ENCODE peak calls at places on chromosomes 2 and 18, in ten cellular contexts. O is stomach; V is RWPE2; M is CD4-positive, alpha-beta T cell; L is endodermal cell; W is pancreas; F is psoas muscle; H is A549; G is AG04450; D is sigmoid colon. N is an unnamed sample. For H3K9me3, the result is how much of the 10 kb centered on the place peaks cover.

GRCh38 chr2:215619989-215620388 is 184.1 kb upstream of the FN1 start:
- DNase-seq in O (peak), V (no peak), M (no peak), L (no peak), W (peak), F (peak), H (peak), G (no peak), D (no peak), N (no peak)

GRCh38 chr2:100960688-100961087 is 41.4 kb upstream of the RPL31 start:
- DNase-seq in O (no peak), V (no peak), M (no peak), L (no peak), W (no peak), F (no peak), H (no peak), G (no peak), D (peak), N (no peak)

GRCh38 chr2:48001498-48001897 is 95.2 kb upstream of the FBXO11 start:
- DNase-seq in O (no peak), V (no peak), M (no peak), L (no peak), W (no peak), F (no peak), H (no peak), G (no peak), D (no peak), N (no peak)

GRCh38 chr2:186697536-186697935 is 3.7 kb downstream of the FAM171B start:
- DNase-seq in O (no peak), V (no peak), M (no peak), L (no peak), W (no peak), F (no peak), H (no peak), G (no peak), D (no peak), N (no peak)

GRCh38 chr2:217695033-217695520 is 307.7 kb downstream of the TNS1 start:
- DNase-seq in O (no peak), V (peak), M (no peak), L (peak), W (no peak), F (no peak), H (no peak), G (peak), D (no peak), N (no peak)

GRCh38 chr18:13797157-13797611 is 26.8 kb upstream of the MC5R start:
- DNase-seq in O (no peak), V (no peak), M (no peak), L (no peak), W (no peak), F (no peak), H (no peak), G (no peak), D (no peak), N (no peak)

GRCh38 chr2:239549711-239550265 is 149.0 kb upstream of the HDAC4 start:
- DNase-seq in O (no peak), V (peak), M (no peak), L (no peak), W (peak), F (no peak), H (no peak), G (no peak), D (peak), N (peak)

GRCh38 chr18:61308795-61309393 is 24.3 kb upstream of the CDH20 start:
- DNase-seq in O (no peak), V (no peak), M (no peak), L (no peak), W (peak), F (no peak), H (no peak), G (no peak), D (no peak), N (no peak)

GRCh38 chr18:3248062-3248669 is 565 bp downstream of the MYL12A start:
- DNase-seq in O (no peak), V (no peak), M (no peak), L (no peak), W (no peak), F (peak), H (no peak), G (no peak), D (peak), N (no peak)

GRCh38 chr2:157438907-157439791 is 4.7 kb downstream of the CYTIP start:
- DNase-seq in O (no peak), V (no peak), M (no peak), L (no peak), W (no peak), F (no peak), H (no peak), G (no peak), D (no peak), N (no peak)

GRCh38 chr2:138565251-138565598 is 63.7 kb downstream of the SPOPL start:
- DNase-seq in O (no peak), V (no peak), M (no peak), L (no peak), W (no peak), F (no peak), H (no peak), G (no peak), D (no peak), N (no peak)

GRCh38 chr2:189613650-189614420 is 33.2 kb upstream of the SLC40A1 start:
- DNase-seq in O (no peak), V (no peak), M (no peak), L (no peak), W (no peak), F (no peak), H (peak), G (peak), D (no peak), N (no peak)

GRCh38 chr2:110101280-110101844 is 14.3 kb downstream of the MALL start:
- DNase-seq in O (peak), V (peak), M (no peak), L (peak), W (peak), F (peak), H (peak), G (peak), D (peak), N (peak)

GRCh38 chr18:48861181-48861715 is 89.5 kb downstream of the SMAD7 start:
- DNase-seq in O (no peak), V (peak), M (no peak), L (peak), W (peak), F (no peak), H (no peak), G (no peak), D (no peak), N (no peak)
- TF ChIP-seq CTCF in O (no peak), V (no peak), M (no peak), L (no peak), W (no peak), F (no peak), H (no peak), G (no peak), D (no peak), N (no peak)

DNA sequence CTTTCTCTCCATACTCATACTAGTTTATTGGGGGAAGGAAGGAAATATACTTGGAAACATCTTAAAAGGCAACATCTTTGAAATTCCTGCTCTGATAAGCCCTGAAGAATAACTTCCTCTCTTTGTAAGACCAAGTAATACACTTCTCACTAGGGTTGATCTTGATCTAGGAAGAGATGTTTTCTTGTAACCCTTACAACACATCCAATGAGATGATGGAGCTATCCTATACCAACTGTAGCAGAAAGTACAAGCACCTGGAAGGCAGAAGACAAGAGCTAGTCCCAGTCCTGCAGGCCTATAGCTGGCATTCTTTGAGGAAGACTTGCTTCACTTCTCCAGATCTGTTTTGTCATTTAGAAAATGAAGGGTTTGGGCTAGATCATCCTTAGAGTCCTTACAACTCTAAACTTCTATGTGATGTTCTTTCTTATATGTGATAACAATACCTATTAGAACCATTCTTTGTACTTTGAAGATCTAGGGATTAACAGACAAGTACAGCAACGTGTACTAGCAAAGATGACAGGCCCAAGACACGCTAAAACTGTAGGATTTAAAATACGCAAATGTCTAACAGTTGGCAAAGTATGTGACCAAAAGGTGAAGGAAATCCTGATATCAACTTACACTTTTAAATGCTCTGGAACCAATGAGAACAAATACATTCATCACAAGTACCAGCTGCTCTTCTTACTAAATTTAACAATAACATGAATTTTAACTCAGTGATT is 1.8 kb downstream of the ANKRD44 start:
- DNase-seq in O (no peak), V (no peak), M (no peak), L (no peak), W (no peak), F (no peak), H (no peak), G (no peak), D (no peak), N (no peak)
- H3K27ac ChIP-seq in O (peak), V (no peak), M (peak), L (no peak), W (no peak), F (no peak), H (no peak), G (no peak), D (peak), N (peak)

GRCh38 chr2:204753841-204754240 is 208.6 kb downstream of the PARD3B start:
- DNase-seq in O (no peak), V (no peak), M (no peak), L (no peak), W (no peak), F (no peak), H (no peak), G (no peak), D (no peak), N (no peak)

GRCh38 chr2:204751472-204751871 is 206.2 kb downstream of the PARD3B start:
- DNase-seq in O (no peak), V (no peak), M (no peak), L (no peak), W (no peak), F (no peak), H (no peak), G (no peak), D (no peak), N (no peak)

GRCh38 chr2:204749319-204749718 is 204.0 kb downstream of the PARD3B start:
- DNase-seq in O (no peak), V (no peak), M (no peak), L (no peak), W (no peak), F (no peak), H (no peak), G (no peak), D (no peak), N (no peak)

DNA sequence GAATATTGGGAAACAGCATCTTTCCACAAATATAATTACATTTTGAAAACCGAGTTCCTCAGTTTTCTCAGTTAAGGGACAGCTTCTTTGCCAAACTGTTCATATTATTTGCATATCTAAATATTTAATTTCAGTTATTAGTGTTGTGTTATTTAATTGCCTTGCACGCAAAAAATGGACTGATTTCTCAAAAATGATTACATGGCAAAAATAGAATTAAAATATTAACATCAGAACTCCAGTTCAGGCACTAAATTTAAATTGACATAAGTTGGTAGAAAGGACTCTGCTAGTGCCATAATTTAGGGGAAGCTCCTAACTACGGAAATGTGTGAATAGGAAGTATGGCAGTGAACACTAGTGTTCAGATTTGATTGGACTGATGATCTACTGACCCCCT is 209.6 kb downstream of the PARD3B start:
- DNase-seq in O (no peak), V (no peak), M (no peak), L (no peak), W (no peak), F (no peak), H (no peak), G (no peak), D (no peak), N (no peak)
- H3K9me3 ChIP-seq in O (under half), V (under half), M (under half), L (under half), W (under half), F (under half), H (under half), G (under half), D (under half), N (under half)

DNA sequence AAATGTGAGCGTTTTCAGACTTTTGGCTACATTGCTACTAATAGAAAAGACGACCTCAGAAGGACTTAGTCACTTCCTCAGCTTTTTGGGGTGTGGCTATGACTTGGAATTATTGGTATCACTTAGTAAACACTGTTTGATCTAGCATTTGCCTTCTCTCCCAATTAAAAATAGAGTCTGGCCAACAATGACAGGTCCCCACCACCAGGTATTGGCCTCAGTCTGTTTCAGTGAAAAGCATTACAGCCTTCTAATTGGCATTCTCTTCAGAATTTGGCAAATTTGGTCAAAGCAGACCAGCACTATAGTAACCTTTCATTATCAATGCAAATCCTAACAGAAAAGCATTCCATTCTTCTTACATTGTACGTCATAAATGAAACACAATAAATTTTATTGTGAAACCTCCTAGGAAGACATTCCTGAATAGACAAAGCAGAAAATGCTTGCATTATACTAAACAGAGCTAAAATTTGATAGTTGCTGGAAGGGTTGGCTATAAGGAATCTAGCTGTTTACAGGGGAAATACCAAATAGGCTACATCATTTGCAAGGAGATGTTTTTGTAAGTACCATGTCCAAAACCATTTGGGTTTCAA is 613.9 kb downstream of the IRS1 start:
- DNase-seq in O (no peak), V (no peak), M (no peak), L (no peak), W (no peak), F (no peak), H (peak), G (peak), D (no peak), N (no peak)
- TF ChIP-seq CTCF in O (no peak), V (no peak), M (no peak), L (peak), W (no peak), F (no peak), H (no peak), G (no peak), D (no peak), N (no peak)

GRCh38 chr2:43106767-43107527 is 119.5 kb downstream of the ZFP36L2 start:
- DNase-seq in O (no peak), V (no peak), M (no peak), L (peak), W (no peak), F (no peak), H (no peak), G (no peak), D (peak), N (peak)

GRCh38 chr2:43105586-43106562 is 120.5 kb downstream of the ZFP36L2 start:
- DNase-seq in O (peak), V (no peak), M (no peak), L (peak), W (no peak), F (peak), H (peak), G (peak), D (peak), N (peak)

GRCh38 chr2:43109261-43109743 is 117.1 kb downstream of the ZFP36L2 start:
- DNase-seq in O (no peak), V (no peak), M (no peak), L (peak), W (no peak), F (no peak), H (no peak), G (no peak), D (peak), N (no peak)

GRCh38 chr2:43110442-43110871 is 115.9 kb downstream of the ZFP36L2 start:
- DNase-seq in O (no peak), V (no peak), M (no peak), L (peak), W (no peak), F (no peak), H (peak), G (peak), D (peak), N (peak)

DNA sequence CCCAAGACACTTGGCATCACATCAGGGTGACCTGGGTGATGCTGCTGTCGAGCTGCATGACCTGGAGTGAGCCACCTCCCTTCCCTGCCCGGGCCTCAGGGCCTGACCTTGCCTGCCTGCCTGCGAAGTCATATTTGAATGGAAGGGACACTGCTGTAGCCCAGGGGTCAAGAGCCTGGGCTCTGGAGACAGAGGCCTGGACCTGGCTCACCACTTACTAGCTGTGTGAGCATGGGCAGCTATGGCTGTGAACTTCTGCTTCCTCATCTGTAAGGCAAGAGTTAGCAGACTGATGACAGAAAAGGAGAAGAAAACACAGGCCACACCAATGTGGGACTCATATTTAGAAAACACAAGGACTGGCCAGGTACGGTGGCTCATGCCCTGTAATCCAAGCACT is 118.7 kb downstream of the ZFP36L2 start:
- DNase-seq in O (no peak), V (no peak), M (no peak), L (peak), W (no peak), F (no peak), H (no peak), G (no peak), D (peak), N (no peak)
- H3K27ac ChIP-seq in O (peak), V (no peak), M (no peak), L (no peak), W (peak), F (no peak), H (peak), G (no peak), D (peak), N (peak)

GRCh38 chr18:79890638-79891037 is 60.8 kb downstream of the SLC66A2 start:
- DNase-seq in O (no peak), V (no peak), M (no peak), L (no peak), W (no peak), F (no peak), H (no peak), G (no peak), D (no peak), N (no peak)
- H3K9me3 ChIP-seq in O (half or more), V (under half), M (half or more), L (half or more), W (under half), F (under half), H (under half), G (under half), D (under half), N (under half)

DNA sequence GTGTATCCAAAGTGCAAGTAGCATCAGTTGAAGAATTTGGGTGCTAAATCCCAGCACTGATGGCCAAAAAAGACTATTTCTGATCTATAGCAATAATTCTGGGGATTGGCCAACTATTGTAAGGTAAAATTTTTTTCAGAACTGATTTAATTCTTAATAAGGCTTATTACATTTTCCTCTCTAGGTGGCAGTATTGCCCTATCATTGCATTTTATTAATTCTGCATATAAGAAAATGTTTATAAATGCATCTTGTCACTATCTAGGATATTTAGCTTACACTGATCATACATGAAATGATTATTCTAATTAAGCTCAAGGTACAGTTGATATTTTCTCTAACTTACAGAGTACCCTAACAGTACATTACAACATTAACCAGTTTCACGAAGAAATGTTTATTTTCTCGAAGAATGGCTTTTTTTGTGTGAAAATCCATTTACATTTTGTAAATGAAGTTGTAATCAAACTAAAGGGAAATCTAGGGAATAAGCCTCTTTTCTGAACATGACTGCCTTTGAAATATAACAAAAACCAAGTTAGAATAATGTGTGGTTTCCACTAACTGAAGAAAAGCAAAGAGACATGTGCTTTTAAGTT is 11.0 kb downstream of the TTN start:
- DNase-seq in O (no peak), V (no peak), M (no peak), L (no peak), W (no peak), F (no peak), H (peak), G (peak), D (no peak), N (no peak)
- TF ChIP-seq CTCF in O (peak), V (peak), M (peak), L (peak), W (peak), F (peak), H (peak), G (peak), D (no peak), N (peak)

GRCh38 chr2:5530022-5530696 is 162.0 kb upstream of the SOX11 start:
- DNase-seq in O (no peak), V (no peak), M (no peak), L (no peak), W (no peak), F (no peak), H (no peak), G (no peak), D (no peak), N (no peak)

GRCh38 chr2:5524551-5524950 is 167.6 kb upstream of the SOX11 start:
- DNase-seq in O (no peak), V (no peak), M (no peak), L (no peak), W (no peak), F (no peak), H (no peak), G (no peak), D (no peak), N (no peak)

GRCh38 chr2:5528741-5529140 is 163.4 kb upstream of the SOX11 start:
- DNase-seq in O (no peak), V (no peak), M (no peak), L (no peak), W (no peak), F (no peak), H (no peak), G (no peak), D (no peak), N (no peak)
- H3K27ac ChIP-seq in O (no peak), V (no peak), M (no peak), L (no peak), W (no peak), F (no peak), H (no peak), G (no peak), D (no peak), N (no peak)

DNA sequence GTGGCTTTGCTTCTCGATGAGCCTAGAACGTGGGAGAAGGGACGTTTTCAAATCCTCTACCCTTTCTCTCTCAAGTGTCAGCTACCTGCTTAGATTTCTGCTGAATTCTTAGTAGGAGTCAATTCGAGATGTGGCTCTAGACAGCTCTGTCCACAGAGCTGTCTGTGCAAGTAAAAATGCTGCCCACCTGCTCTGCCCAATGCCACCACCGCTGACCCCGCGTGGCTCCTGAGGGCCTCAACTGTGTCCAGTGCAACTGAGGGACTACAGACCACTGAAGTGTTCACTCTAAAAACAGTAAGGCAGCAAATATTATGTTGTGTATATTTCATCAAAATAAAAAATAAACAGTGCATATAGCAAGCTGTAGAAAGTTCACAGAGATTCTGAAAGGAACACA is 266.3 kb downstream of the ZNF516 start:
- DNase-seq in O (no peak), V (no peak), M (no peak), L (no peak), W (no peak), F (no peak), H (no peak), G (no peak), D (no peak), N (no peak)
- H3K9me3 ChIP-seq in O (under half), V (under half), M (under half), L (under half), W (under half), F (under half), H (under half), G (under half), D (under half), N (under half)

N was measured in tibial artery.